ENCODE peak calls at places on chromosomes 12 and 14, in seven cellular contexts. Z, I, L, M, R, T and S are unnamed samples.

GRCh38 chr12:80692114-80692513 is 15.3 kb upstream of the MYF6 start:
- DNase-seq in M (no peak), T (no peak), R (no peak), I (no peak), L (peak; percentile 12), Z (no peak), S (no peak)

GRCh38 chr12:95213928-95214327 is 3.3 kb downstream of the FGD6 start:
- DNase-seq in M (no peak), I (no peak), L (no peak), Z (no peak), T (no peak), R (no peak), S (no peak)

GRCh38 chr12:26987634-26988424 is 26.4 kb downstream of the TM7SF3 start:
- DNase-seq in M (no peak), Z (peak; percentile 16), L (no peak), T (peak; percentile 29), I (no peak), R (no peak), S (no peak)

GRCh38 chr12:51442324-51442723 is 17.7 kb downstream of the SLC4A8 start:
- DNase-seq in M (no peak), I (peak; percentile 14), L (no peak), Z (peak; percentile 80), T (peak; percentile 42), R (no peak), S (peak; percentile 61)

GRCh38 chr12:110141389-110141788 is 17.2 kb downstream of the IFT81 start:
- DNase-seq in T (peak; percentile 82), L (peak; percentile 69), M (no peak), I (no peak), Z (peak; percentile 14), R (no peak), S (peak; percentile 67)

GRCh38 chr12:10721654-10722501 is 1.2 kb downstream of the YBX3 start:
- DNase-seq in T (peak; percentile 100), Z (peak; percentile 96), M (peak; percentile 85), L (peak; percentile 93), I (peak; percentile 82), R (no peak), S (peak; percentile 98)

GRCh38 chr14:74140374-74140850 is 55.7 kb downstream of the LIN52 start:
- DNase-seq in T (peak; percentile 13), I (no peak), R (no peak), Z (no peak), M (no peak), L (peak; percentile 79), S (peak; percentile 9)

GRCh38 chr12:58148405-58148804 is 207.0 kb downstream of the ATP23 start:
- DNase-seq in I (peak; percentile 52), R (no peak), Z (peak; percentile 91), T (peak; percentile 53), L (no peak), M (no peak), S (peak; percentile 17)

GRCh38 chr12:109088818-109089217 is 4.5 kb downstream of the ALKBH2 start:
- DNase-seq in T (peak; percentile 41), I (no peak), M (no peak), R (no peak), L (no peak), Z (no peak), S (no peak)

GRCh38 chr12:93984005-93984404 is 164.4 kb upstream of the PLXNC1 start:
- DNase-seq in R (no peak), T (no peak), L (no peak), Z (no peak), I (no peak), M (no peak), S (no peak)

GRCh38 chr12:130715996-130716917 is at the start of gene RIMBP2:
- DNase-seq in R (no peak), L (no peak), T (peak; percentile 8), M (no peak), I (peak; percentile 39), Z (peak; percentile 56), S (peak; percentile 44)

GRCh38 chr14:20454359-20454644 is 310 bp downstream of the OSGEP start:
- DNase-seq in I (no peak), L (no peak), M (no peak), R (peak; percentile 67), Z (peak; percentile 89), T (no peak), S (peak; percentile 46)

GRCh38 chr12:53735-54095 is 12.9 kb upstream of the IQSEC3 start:
- DNase-seq in M (no peak), L (no peak), I (no peak), R (no peak), T (no peak), Z (no peak), S (no peak)

GRCh38 chr14:72416892-72417291 is 477.0 kb downstream of the DPF3 start:
- DNase-seq in R (no peak), M (no peak), T (no peak), L (no peak), I (no peak), Z (no peak), S (no peak)

GRCh38 chr14:32473476-32473875 is 144.4 kb downstream of the AKAP6 start:
- DNase-seq in Z (peak; percentile 87), M (no peak), I (peak; percentile 53), R (no peak), T (no peak), L (peak; percentile 56), S (no peak)

GRCh38 chr12:53992377-53992776 is 7.4 kb downstream of the HOXC10 start:
- DNase-seq in Z (no peak), R (no peak), M (no peak), T (no peak), I (no peak), L (no peak), S (no peak)

GRCh38 chr14:99540196-99541032 is 59.2 kb downstream of the CCNK start:
- DNase-seq in I (no peak), M (no peak), T (no peak), L (no peak), R (no peak), Z (no peak), S (no peak)

GRCh38 chr12:75913502-75914110 is 118.0 kb downstream of the PHLDA1 start:
- DNase-seq in R (no peak), T (peak; percentile 46), M (no peak), Z (peak; percentile 54), L (no peak), I (no peak), S (no peak)

GRCh38 chr12:45257185-45257585 is 41.3 kb downstream of the ANO6 start:
- DNase-seq in L (no peak), T (no peak), Z (no peak), M (no peak), I (no peak), R (no peak), S (no peak)

GRCh38 chr12:118103231-118103600 is 595 bp downstream of the VSIG10 start:
- DNase-seq in R (no peak), Z (peak; percentile 30), M (no peak), L (peak; percentile 16), I (no peak), T (no peak), S (no peak)

GRCh38 chr14:91252901-91253794 is 8.6 kb upstream of the GPR68 start:
- DNase-seq in T (no peak), Z (no peak), M (no peak), L (peak; percentile 44), R (no peak), I (no peak), S (no peak)

GRCh38 chr12:63410197-63410596 is 258.1 kb downstream of the DPY19L2 start:
- DNase-seq in Z (no peak), R (no peak), T (peak; percentile 52), L (no peak), I (no peak), M (no peak), S (no peak)

GRCh38 chr14:55609681-55610080 is 29.7 kb downstream of the KTN1 start:
- DNase-seq in Z (peak; percentile 69), L (no peak), R (no peak), M (peak; percentile 56), T (peak; percentile 65), I (no peak), S (no peak)

GRCh38 chr14:58899317-58899713 is 261.6 kb downstream of the DACT1 start:
- DNase-seq in T (peak; percentile 87), Z (peak; percentile 92), I (peak; percentile 44), M (no peak), L (no peak), R (no peak), S (peak; percentile 69)

GRCh38 chr14:102644523-102644922 is 52.1 kb downstream of the RCOR1 start:
- DNase-seq in I (no peak), T (no peak), Z (no peak), R (no peak), M (no peak), L (no peak), S (no peak)

GRCh38 chr12:53931844-53932581 is 6.6 kb upstream of the HOXC13 start:
- DNase-seq in M (no peak), L (no peak), R (no peak), Z (no peak), T (no peak), I (no peak), S (no peak)

GRCh38 chr12:2092890-2093289 is 40.1 kb downstream of the CACNA1C start:
- DNase-seq in I (peak; percentile 3), M (no peak), T (no peak), Z (peak; percentile 64), L (no peak), R (no peak), S (no peak)

GRCh38 chr14:47227051-47227600 is 448.3 kb downstream of the MDGA2 start:
- DNase-seq in I (no peak), Z (peak; percentile 36), T (peak; percentile 23), M (peak; percentile 87), L (no peak), R (no peak), S (no peak)

GRCh38 chr14:64636208-64636979 is 67.8 kb upstream of the PLEKHG3 start:
- DNase-seq in M (peak; percentile 49), T (peak; percentile 69), Z (peak; percentile 36), I (peak; percentile 56), L (peak; percentile 51), R (peak; percentile 22), S (no peak)

GRCh38 chr12:78164154-78164553 is 333.5 kb downstream of the NAV3 start:
- DNase-seq in M (no peak), R (no peak), I (no peak), T (no peak), L (no peak), Z (no peak), S (no peak)

GRCh38 chr12:122845041-122845864 is 10.0 kb downstream of the HIP1R start:
- DNase-seq in T (no peak), I (no peak), Z (no peak), R (no peak), M (no peak), L (no peak), S (no peak)

GRCh38 chr12:117189725-117190209 is 503 bp downstream of the FBXO21 start:
- DNase-seq in T (peak; percentile 27), I (no peak), L (peak; percentile 31), Z (peak; percentile 35), M (no peak), R (no peak), S (no peak)

GRCh38 chr14:78254911-78255431 is 84.8 kb downstream of the NRXN3 start:
- DNase-seq in Z (peak; percentile 98), M (peak; percentile 14), T (no peak), I (peak; percentile 31), L (no peak), R (no peak), S (no peak)

GRCh38 chr14:37114039-37114438 is 58.4 kb downstream of the SLC25A21 start:
- DNase-seq in I (no peak), L (no peak), M (no peak), T (no peak), R (no peak), Z (peak; percentile 70), S (no peak)

GRCh38 chr14:59897757-59898383 is 22.1 kb upstream of the LRRC9 start:
- DNase-seq in I (peak; percentile 16), Z (peak; percentile 6), M (no peak), L (no peak), T (peak; percentile 61), R (no peak), S (no peak)

GRCh38 chr14:77641534-77642341 is 25.3 kb upstream of the SPTLC2 start:
- DNase-seq in L (peak; percentile 83), M (peak; percentile 33), R (peak; percentile 12), Z (peak; percentile 47), I (no peak), T (peak; percentile 81), S (no peak)

GRCh38 chr12:126784328-126784921 is 1482.5 kb upstream of the TMEM132C start:
- DNase-seq in L (no peak), I (peak; percentile 32), Z (peak; percentile 30), M (peak; percentile 4), R (no peak), T (peak; percentile 14), S (no peak)

GRCh38 chr14:51014086-51014485 is 69.8 kb upstream of the PYGL start:
- DNase-seq in M (no peak), T (peak; percentile 75), Z (peak; percentile 93), R (no peak), I (no peak), L (peak; percentile 30), S (peak; percentile 75)